ENCODE peak calls at places on chromosomes 11 and 22, in ten cellular contexts. V, H, S, F, D, W, J, R, M and A are unnamed samples.
A peak's percentile ranks its signal among the peaks of the same experiment; 100 is the strongest.

GRCh38 chr11:7910389-7910788 is 20.7 kb downstream of the OR10A6 start:
- DNase-seq in V (no peak), S (no peak), F (no peak), W (no peak), J (no peak), D (no peak), H (no peak), M (no peak), R (no peak), A (no peak)

GRCh38 chr22:36636916-36637315 is 66.6 kb downstream of the CACNG2 start:
- DNase-seq in M (no peak), F (no peak), W (no peak), D (no peak), V (no peak), R (no peak), H (no peak), J (no peak), S (no peak), A (no peak)

GRCh38 chr11:64055077-64055476 is 19.3 kb downstream of the FLRT1 start:
- DNase-seq in H (no peak), D (no peak), F (no peak), V (no peak), M (no peak), W (no peak), J (no peak), S (peak; percentile 63), R (no peak), A (no peak)

GRCh38 chr11:73236879-73237278 is 18.8 kb downstream of the P2RY2 start:
- DNase-seq in W (peak; percentile 39), R (peak; percentile 61), J (no peak), H (peak; percentile 61), S (peak; percentile 66), F (peak; percentile 60), M (peak; percentile 73), V (no peak), D (no peak), A (no peak)

GRCh38 chr11:64796047-64796756 is 6.8 kb downstream of the MAP4K2 start:
- DNase-seq in F (no peak), R (no peak), H (no peak), J (no peak), M (no peak), W (no peak), V (no peak), D (no peak), S (no peak), A (no peak)

GRCh38 chr11:64239662-64240466 is 1.0 kb upstream of the FKBP2 start:
- DNase-seq in F (no peak), V (peak; percentile 36), S (no peak), W (no peak), M (peak; percentile 72), R (no peak), H (no peak), D (no peak), J (no peak), A (no peak)

GRCh38 chr22:43066844-43067385 is 22.3 kb downstream of the TTLL1 start:
- DNase-seq in D (no peak), W (peak; percentile 47), R (no peak), V (no peak), M (no peak), J (no peak), S (no peak), F (no peak), H (peak; percentile 28), A (no peak)

GRCh38 chr11:4626207-4627105 is 10.8 kb upstream of the OR51D1 start:
- DNase-seq in D (peak; percentile 74), V (no peak), R (peak; percentile 64), S (peak; percentile 63), J (no peak), H (peak; percentile 37), W (peak; percentile 75), F (peak; percentile 36), M (peak; percentile 83), A (peak; percentile 32)

GRCh38 chr11:122696662-122697061 is 41.1 kb downstream of the UBASH3B start:
- DNase-seq in D (no peak), S (no peak), M (peak; percentile 81), V (no peak), W (no peak), R (no peak), H (peak; percentile 48), F (no peak), J (no peak), A (no peak)

GRCh38 chr22:36580846-36581245 is 51.9 kb upstream of the EIF3D start:
- DNase-seq in D (no peak), F (no peak), R (no peak), S (no peak), M (no peak), V (no peak), H (no peak), J (no peak), W (no peak), A (no peak)

GRCh38 chr11:93700830-93701229 is 39.3 kb downstream of the CEP295 start:
- DNase-seq in F (peak; percentile 25), W (no peak), H (no peak), M (no peak), S (no peak), J (no peak), D (no peak), V (no peak), R (no peak), A (no peak)

GRCh38 chr11:41659990-41660389 is 200.5 kb upstream of the LRRC4C start:
- DNase-seq in V (no peak), F (no peak), D (no peak), M (no peak), W (no peak), R (no peak), S (no peak), H (no peak), J (no peak), A (no peak)

GRCh38 chr22:40397436-40397835 is 27.0 kb downstream of the SGSM3 start:
- DNase-seq in J (no peak), R (no peak), M (no peak), F (no peak), S (no peak), H (peak; percentile 46), W (no peak), D (no peak), V (no peak), A (no peak)

GRCh38 chr11:76639621-76640020 is 30.9 kb downstream of the LRRC32 start:
- DNase-seq in J (no peak), F (no peak), S (no peak), V (no peak), M (peak; percentile 28), R (no peak), H (no peak), D (peak; percentile 21), W (no peak), A (no peak)

GRCh38 chr11:2778630-2779498 is 79.1 kb upstream of the KCNQ1OT1 start:
- DNase-seq in D (peak; percentile 93), R (peak; percentile 93), F (peak; percentile 95), V (no peak), H (peak; percentile 41), S (peak; percentile 80), M (peak; percentile 88), W (no peak), J (no peak), A (peak; percentile 77)

DNA sequence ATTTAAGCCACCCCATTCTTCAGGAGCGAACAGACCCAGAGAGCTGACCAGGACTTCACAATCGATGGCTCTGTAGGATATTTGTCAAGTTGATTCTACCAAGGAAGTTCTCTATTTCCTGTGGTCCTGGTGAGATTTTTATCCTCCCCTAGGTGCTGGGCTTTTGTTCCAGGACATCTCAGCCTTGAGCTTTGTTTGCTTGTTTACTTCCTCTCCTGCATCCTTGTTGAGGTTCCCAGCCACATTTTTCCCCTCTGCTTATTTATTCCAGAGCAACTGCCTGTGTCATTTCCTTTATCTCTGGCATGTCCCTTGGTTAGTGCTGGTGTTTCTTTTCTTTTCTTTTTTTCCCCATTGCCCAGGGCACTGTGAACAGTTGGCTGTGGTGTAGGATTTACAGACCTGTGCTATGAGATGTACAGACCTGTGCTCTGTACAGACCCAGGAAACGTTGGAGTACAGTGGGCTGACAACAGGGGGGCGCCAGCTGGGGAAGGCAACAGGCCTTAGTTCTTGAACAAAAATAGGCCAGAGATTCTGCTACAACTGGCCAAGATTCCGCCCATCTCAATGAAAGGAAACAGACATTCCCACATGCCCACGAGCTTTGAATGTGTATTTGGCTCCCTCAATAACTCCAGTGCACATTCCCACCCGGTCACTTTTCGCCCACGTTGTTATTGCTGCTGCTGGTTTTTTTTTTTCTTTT is 235.9 kb upstream of the DDI1 start:
- DNase-seq in F (peak; percentile 18), D (no peak), M (no peak), R (no peak), J (no peak), W (no peak), H (peak; percentile 47), V (no peak), S (peak; percentile 42), A (no peak)
- H3K27ac ChIP-seq in F (no peak overlapping the region), D (peak overlapping the region; percentile 45), M (no peak overlapping the region), R (no peak overlapping the region), J (no peak overlapping the region), W (no peak overlapping the region), H (no peak overlapping the region), V (no peak overlapping the region), S (peak overlapping the region; percentile 67), A (peak overlapping the region; percentile 17)

DNA sequence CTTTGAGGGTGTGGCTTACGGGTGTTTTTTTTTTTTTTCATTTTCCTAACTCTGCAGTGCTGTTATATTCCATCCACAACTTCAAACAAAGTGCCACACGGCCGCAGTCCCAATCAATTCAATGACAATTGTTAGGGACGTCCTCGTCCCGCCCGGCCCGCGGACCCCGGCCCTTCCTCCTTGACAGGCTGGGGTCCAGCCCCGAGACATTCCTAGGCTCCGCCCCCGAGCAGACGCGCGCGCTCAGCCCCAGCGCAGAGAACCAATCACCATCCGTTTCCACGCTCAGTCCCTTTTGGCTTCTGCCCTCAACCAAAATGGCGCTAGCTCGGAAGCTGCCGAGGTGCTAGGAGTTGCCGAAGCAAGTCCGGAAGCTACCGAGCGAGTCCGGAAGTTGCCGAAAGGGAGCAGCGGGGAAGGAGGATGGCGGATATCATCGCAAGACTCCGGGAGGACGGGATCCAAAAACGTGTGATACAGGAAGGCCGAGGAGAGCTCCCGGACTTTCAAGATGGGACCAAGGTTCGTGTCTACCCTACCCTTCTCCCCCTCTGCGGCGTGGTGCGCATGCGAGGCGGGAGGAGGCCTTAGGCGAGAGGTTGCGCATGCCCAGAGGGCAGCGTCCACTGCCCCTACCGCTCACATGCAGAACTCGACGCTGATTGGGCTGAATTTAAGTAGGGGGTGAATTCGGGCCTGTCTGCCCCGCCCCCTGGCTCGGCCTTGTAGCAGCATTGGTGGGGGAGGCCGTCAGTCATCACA is at the start of gene AIP:
- DNase-seq in W (peak; percentile 96), M (peak; percentile 99), H (peak; percentile 98), S (peak; percentile 98), V (peak; percentile 97), J (peak; percentile 93), D (peak; percentile 99), F (peak; percentile 95), R (peak; percentile 98), A (peak; percentile 98)
- TF ChIP-seq POLR2A in W (no peak), M (peak; percentile 59), H (peak; percentile 73), S (no peak), V (peak; percentile 78), J (no peak), D (peak; percentile 42), F (peak; percentile 40), R (no peak), A (peak; percentile 43)

GRCh38 chr11:115527534-115528125 is 23.4 kb upstream of the CADM1 start:
- DNase-seq in V (no peak), R (no peak), M (no peak), S (no peak), H (no peak), D (no peak), J (no peak), W (no peak), F (no peak), A (no peak)
- H3K27ac ChIP-seq in V (no peak overlapping the region), R (no peak overlapping the region), M (no peak overlapping the region), S (no peak overlapping the region), H (no peak overlapping the region), D (no peak overlapping the region), J (peak overlapping the region; percentile 79), W (no peak overlapping the region), F (no peak overlapping the region), A (no peak overlapping the region)

GRCh38 chr11:18259259-18259658 is 6.8 kb upstream of the SAA1 start:
- DNase-seq in H (no peak), J (no peak), W (no peak), S (no peak), F (no peak), D (no peak), R (no peak), M (no peak), V (no peak), A (no peak)
- TF ChIP-seq POLR2A in H (no peak), J (no peak), W (no peak), S (no peak), F (no peak), D (no peak), R (no peak), M (no peak), V (no peak), A (no peak)